ENCODE peak calls at places on chromosomes 5 and 9, in seven cellular contexts. Y, L, T, H, C, K and B are unnamed samples.

GRCh38 chr9:92292338-92293074 is 991 bp downstream of the IARS1 start:
- DNase-seq in T (no peak), H (no peak), K (peak; percentile 80), C (no peak), L (peak; percentile 42), Y (peak; percentile 4), B (no peak)

GRCh38 chr5:154474267-154474956 is 3.6 kb downstream of the HAND1 start:
- DNase-seq in H (no peak), T (no peak), C (no peak), Y (no peak), L (no peak), K (no peak), B (no peak)

GRCh38 chr5:93130623-93131022 is 450.4 kb downstream of the NR2F1-AS1 start:
- DNase-seq in H (no peak), T (no peak), L (no peak), K (no peak), Y (no peak), C (no peak), B (no peak)

GRCh38 chr9:93094294-93095204 is 1.5 kb upstream of the CARD19 start:
- DNase-seq in L (peak; percentile 16), Y (no peak), C (peak; percentile 52), H (no peak), T (peak; percentile 88), K (no peak), B (no peak)

GRCh38 chr5:99019812-99020697 is 91.2 kb upstream of the CHD1 start:
- DNase-seq in L (peak; percentile 79), C (no peak), K (peak; percentile 73), Y (no peak), H (no peak), T (no peak), B (no peak)

GRCh38 chr5:133356386-133357331 is 255.7 kb downstream of the FSTL4 start:
- DNase-seq in L (no peak), C (no peak), Y (no peak), H (no peak), T (no peak), K (no peak), B (peak; percentile 47)

GRCh38 chr5:33401482-33402390 is 39.0 kb upstream of the TARS1 start:
- DNase-seq in H (peak; percentile 1), K (peak; percentile 79), L (peak; percentile 75), C (no peak), Y (no peak), T (no peak), B (no peak)

GRCh38 chr5:154465169-154465568 is 12.9 kb downstream of the HAND1 start:
- DNase-seq in H (no peak), C (no peak), K (peak; percentile 85), Y (no peak), T (no peak), L (peak; percentile 76), B (no peak)

GRCh38 chr9:121778252-121779225 is 127.1 kb downstream of the DAB2IP start:
- DNase-seq in L (no peak), Y (no peak), C (no peak), T (no peak), K (no peak), H (no peak), B (peak; percentile 58)

GRCh38 chr9:125189011-125189360 is 617 bp downstream of the PPP6C start:
- DNase-seq in Y (peak; percentile 41), H (no peak), C (peak; percentile 28), L (peak; percentile 58), K (no peak), T (peak; percentile 66), B (peak; percentile 78)

GRCh38 chr5:159833088-159833487 is 83.2 kb upstream of the ADRA1B start:
- DNase-seq in C (no peak), T (no peak), L (no peak), H (no peak), Y (no peak), K (no peak), B (no peak)

GRCh38 chr5:116088062-116088461 is 3.2 kb downstream of the COMMD10 start:
- DNase-seq in K (no peak), L (no peak), H (no peak), C (no peak), Y (no peak), T (no peak), B (no peak)

GRCh38 chr9:18906656-18907395 is 126.2 kb downstream of the SAXO1 start:
- DNase-seq in H (no peak), Y (no peak), K (no peak), T (peak; percentile 60), C (no peak), L (peak; percentile 56), B (no peak)

GRCh38 chr9:79809477-79809876 is 237.7 kb downstream of the TLE4 start:
- DNase-seq in H (no peak), T (no peak), K (no peak), L (peak; percentile 40), C (no peak), Y (peak; percentile 0), B (no peak)

GRCh38 chr9:1434082-1434481 is 383.9 kb downstream of the DMRT2 start:
- DNase-seq in T (no peak), L (no peak), Y (peak; percentile 5), H (no peak), C (no peak), K (peak; percentile 18), B (no peak)

GRCh38 chr9:37611014-37611413 is 18.6 kb upstream of the TOMM5 start:
- DNase-seq in T (no peak), Y (no peak), K (no peak), C (no peak), L (no peak), H (no peak), B (no peak)

GRCh38 chr5:6328173-6328572 is 50.2 kb downstream of the MED10 start:
- DNase-seq in Y (peak; percentile 70), H (no peak), K (peak; percentile 20), C (peak; percentile 16), L (peak; percentile 15), T (no peak), B (no peak)

GRCh38 chr5:118980017-118980416 is 8.3 kb downstream of the DTWD2 start:
- DNase-seq in T (no peak), K (no peak), C (no peak), Y (no peak), L (no peak), H (no peak), B (no peak)
- H3K27me3 ChIP-seq in T (no peaks in the 10 kb centered on the region), K (no peaks in the 10 kb centered on the region), C (no peaks in the 10 kb centered on the region), Y (no peaks in the 10 kb centered on the region), L (no peaks in the 10 kb centered on the region), H (no peaks in the 10 kb centered on the region), B (no peaks in the 10 kb centered on the region)

GRCh38 chr5:62059960-62060359 is 246.0 kb upstream of the KIF2A start:
- DNase-seq in C (no peak), L (no peak), K (peak; percentile 59), Y (no peak), H (no peak), T (no peak), B (no peak)
- H3K27me3 ChIP-seq in C (no peaks in the 10 kb centered on the region), L (peaks cover 6% of the 10 kb centered on the region), K (peaks cover 2% of the 10 kb centered on the region), Y (no peaks in the 10 kb centered on the region), H (no peaks in the 10 kb centered on the region), T (no peaks in the 10 kb centered on the region), B (no peaks in the 10 kb centered on the region)

GRCh38 chr5:179411161-179411841 is 66.0 kb upstream of the ADAMTS2 start:
- DNase-seq in K (no peak), Y (no peak), H (no peak), L (no peak), T (no peak), C (no peak), B (peak; percentile 67)
- H3K27me3 ChIP-seq in K (no peaks in the 10 kb centered on the region), Y (no peaks in the 10 kb centered on the region), H (no peaks in the 10 kb centered on the region), L (peaks cover 5% of the 10 kb centered on the region), T (no peaks in the 10 kb centered on the region), C (no peaks in the 10 kb centered on the region), B (peaks cover 12% of the 10 kb centered on the region)

DNA sequence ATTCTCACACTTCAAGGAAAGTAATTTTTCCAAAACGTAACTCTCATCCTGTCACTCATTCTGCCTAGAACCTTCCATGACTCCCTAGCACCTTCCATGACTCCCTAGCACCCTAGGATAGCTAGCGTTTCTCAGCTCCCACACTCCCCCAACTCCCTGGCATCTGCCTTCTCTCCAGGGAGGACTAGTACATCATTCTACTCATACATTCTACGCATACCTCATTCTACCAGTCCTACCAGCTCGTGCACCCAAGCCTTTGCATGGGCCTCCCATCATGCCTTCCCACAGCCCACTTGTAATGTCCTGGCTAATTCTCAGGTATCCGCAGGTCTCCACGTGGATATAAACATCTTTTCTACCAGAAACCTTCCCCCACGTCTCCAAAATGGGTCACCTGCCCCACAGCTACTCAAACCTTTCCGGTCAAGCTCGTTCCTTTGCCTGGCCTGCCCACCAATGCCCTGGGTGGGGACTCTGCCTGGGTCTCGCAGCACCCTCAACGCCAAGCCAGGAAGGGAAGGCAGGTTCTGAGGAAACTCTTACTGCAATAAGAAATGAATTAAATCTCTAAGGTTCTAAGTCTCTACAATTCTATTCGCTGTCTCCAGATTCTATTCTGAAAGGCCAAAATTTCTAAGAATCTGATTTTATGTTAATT is 930 bp downstream of the ANKS6 start:
- DNase-seq in K (no peak), Y (no peak), T (no peak), C (no peak), L (no peak), H (no peak), B (no peak)
- H3K27me3 ChIP-seq in K (no peaks in the 10 kb centered on the region), Y (no peaks in the 10 kb centered on the region), T (no peaks in the 10 kb centered on the region), C (no peaks in the 10 kb centered on the region), L (no peaks in the 10 kb centered on the region), H (no peaks in the 10 kb centered on the region), B (peaks cover 2% of the 10 kb centered on the region)

GRCh38 chr9:126649477-126649876 is 35.7 kb downstream of the LMX1B start:
- DNase-seq in K (no peak), Y (no peak), T (no peak), C (no peak), L (no peak), H (no peak), B (no peak)
- H3K27me3 ChIP-seq in K (peaks cover 42% of the 10 kb centered on the region), Y (no peaks in the 10 kb centered on the region), T (no peaks in the 10 kb centered on the region), C (no peaks in the 10 kb centered on the region), L (peaks cover 80% of the 10 kb centered on the region), H (peaks cover 52% of the 10 kb centered on the region), B (peaks cover 75% of the 10 kb centered on the region)

DNA sequence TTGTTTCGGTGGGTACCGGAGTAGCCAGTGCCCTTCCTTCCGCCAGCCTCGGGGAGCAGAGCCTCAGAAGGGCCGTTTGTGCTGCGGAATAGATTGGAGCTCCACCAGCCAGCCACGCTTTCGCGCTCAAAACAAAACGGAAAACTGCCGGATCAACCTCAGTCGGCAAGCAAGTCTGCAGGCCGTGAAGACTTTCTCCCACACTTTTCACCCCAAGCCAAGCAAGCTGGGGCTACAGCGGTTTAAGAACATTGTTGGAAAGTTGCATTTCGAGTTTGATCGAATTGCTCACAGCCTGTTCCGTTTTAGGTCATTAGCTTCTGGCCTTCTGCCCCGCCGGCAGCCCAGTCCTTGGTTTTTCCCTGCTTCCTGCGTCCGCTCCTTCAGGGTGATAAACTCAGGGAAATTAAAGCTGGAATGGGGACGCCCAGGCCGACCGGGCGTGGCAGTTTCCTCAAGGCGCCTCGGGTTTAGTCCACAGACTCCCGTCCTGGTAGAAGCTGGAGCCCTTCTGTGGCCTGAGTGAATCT is 828 bp upstream of the CCNO start:
- DNase-seq in K (peak; percentile 44), C (peak; percentile 55), Y (peak; percentile 26), H (no peak), L (peak; percentile 32), T (peak; percentile 52), B (no peak)
- H3K27me3 ChIP-seq in K (no peaks in the 10 kb centered on the region), C (no peaks in the 10 kb centered on the region), Y (peaks cover 4% of the 10 kb centered on the region), H (peaks cover 10% of the 10 kb centered on the region), L (peaks cover 59% of the 10 kb centered on the region), T (no peaks in the 10 kb centered on the region), B (peaks cover 63% of the 10 kb centered on the region)